ENCODE peak calls at places on chromosomes 4 and X, in four cellular contexts. One of them, this sample, is unnamed.

GRCh38 chr4:178471994-178472393 is 1029.8 kb upstream of the AGA start:
- DNase-seq in M059J: no peak
- DNase-seq in Right ventricle myocardium superior: no peak
- DNase-seq in adipocyte: no peak
- DNase-seq in this sample: no peak

GRCh38 chr4:10115657-10116624 is 658 bp downstream of the WDR1 start:
- DNase-seq in adipocyte: peak
- DNase-seq in Right ventricle myocardium superior: peak
- DNase-seq in M059J: peak
- DNase-seq in this sample: no peak

GRCh38 chr4:106690487-106690886 is 321.9 kb upstream of the GIMD1 start:
- DNase-seq in Right ventricle myocardium superior: no peak
- DNase-seq in adipocyte: peak
- DNase-seq in M059J: peak
- DNase-seq in this sample: no peak

GRCh38 chr4:128868758-128869157 is 59.3 kb downstream of the JADE1 start:
- DNase-seq in M059J: no peak
- DNase-seq in adipocyte: no peak
- DNase-seq in Right ventricle myocardium superior: no peak
- DNase-seq in this sample: no peak

GRCh38 chr4:22670953-22671352 is 21.8 kb upstream of the GBA3 start:
- DNase-seq in adipocyte: peak
- DNase-seq in M059J: no peak
- DNase-seq in Right ventricle myocardium superior: no peak
- DNase-seq in this sample: no peak

GRCh38 chrX:24646745-24647182 is 383 bp downstream of the PCYT1B start:
- DNase-seq in adipocyte: peak
- DNase-seq in Right ventricle myocardium superior: no peak
- DNase-seq in M059J: no peak
- DNase-seq in this sample: no peak

GRCh38 chr4:128782875-128783614 is 26.5 kb upstream of the JADE1 start:
- DNase-seq in Right ventricle myocardium superior: no peak
- DNase-seq in M059J: peak
- DNase-seq in adipocyte: no peak
- DNase-seq in this sample: peak

GRCh38 chr4:94691552-94691951 is 66.2 kb upstream of the BMPR1B start:
- DNase-seq in Right ventricle myocardium superior: no peak
- DNase-seq in adipocyte: no peak
- DNase-seq in M059J: no peak
- DNase-seq in this sample: no peak

GRCh38 chr4:169105620-169106019 is 95.6 kb upstream of the CBR4 start:
- DNase-seq in adipocyte: no peak
- DNase-seq in M059J: no peak
- DNase-seq in Right ventricle myocardium superior: no peak
- DNase-seq in this sample: no peak

GRCh38 chr4:88621763-88622327 is 29.6 kb downstream of the HERC3 start:
- DNase-seq in Right ventricle myocardium superior: no peak
- DNase-seq in M059J: no peak
- DNase-seq in adipocyte: no peak
- DNase-seq in this sample: no peak

GRCh38 chr4:128590034-128590740 is 219.3 kb upstream of the JADE1 start:
- DNase-seq in M059J: peak
- DNase-seq in Right ventricle myocardium superior: no peak
- DNase-seq in adipocyte: no peak
- DNase-seq in this sample: no peak

GRCh38 chr4:170089274-170089742 is 448 bp downstream of the AADAT start:
- DNase-seq in Right ventricle myocardium superior: no peak
- DNase-seq in adipocyte: peak
- DNase-seq in M059J: peak
- DNase-seq in this sample: peak

GRCh38 chr4:123578276-123579014 is 181.8 kb downstream of the SPRY1 start:
- DNase-seq in Right ventricle myocardium superior: no peak
- DNase-seq in M059J: no peak
- DNase-seq in adipocyte: peak
- DNase-seq in this sample: peak

GRCh38 chr4:185573651-185574199 is 38.4 kb upstream of the PDLIM3 start:
- DNase-seq in adipocyte: peak
- DNase-seq in M059J: peak
- DNase-seq in Right ventricle myocardium superior: no peak
- DNase-seq in this sample: peak

GRCh38 chrX:7946960-7947359 is 19.7 kb upstream of the PNPLA4 start:
- DNase-seq in Right ventricle myocardium superior: no peak
- DNase-seq in M059J: no peak
- DNase-seq in adipocyte: no peak
- DNase-seq in this sample: no peak

GRCh38 chr4:107131295-107131694 is 95.2 kb upstream of the DKK2 start:
- DNase-seq in adipocyte: peak
- DNase-seq in Right ventricle myocardium superior: no peak
- DNase-seq in M059J: peak
- DNase-seq in this sample: no peak

GRCh38 chr4:52983563-52984303 is 121.6 kb downstream of the RASL11B start:
- DNase-seq in Right ventricle myocardium superior: no peak
- DNase-seq in adipocyte: peak
- DNase-seq in M059J: peak
- DNase-seq in this sample: peak

GRCh38 chrX:39821709-39822095 is 276.1 kb downstream of the BCOR start:
- DNase-seq in M059J: no peak
- DNase-seq in adipocyte: no peak
- DNase-seq in Right ventricle myocardium superior: no peak
- DNase-seq in this sample: no peak

GRCh38 chr4:145066063-145066501 is 31.9 kb downstream of the ANAPC10 start:
- DNase-seq in adipocyte: no peak
- DNase-seq in M059J: no peak
- DNase-seq in Right ventricle myocardium superior: no peak
- DNase-seq in this sample: no peak

This sample was measured in fibroblast of gingiva.